ENCODE peak calls at places on chromosomes 1 and 21, in ten cellular contexts. Q is AG09309; V is SJSA1; Y is fibroblast of the aortic adventitia; X is bronchial epithelial cell; F is stimulated activated CD8-positive, alpha-beta memory T cell treated with anti-CD3 and anti-CD28 coated beads, Interleukin-15, amount 100 ng/mL, for 4 hours; I is AG04449; B is iris pigment epithelial cell; D is NCI-H2081; R is neural progenitor cell. U is an unnamed sample.

GRCh38 chr1:29893036-29893723 is 656.9 kb downstream of the PTPRU start:
- DNase-seq in Q (no peak), V (no peak), Y (no peak), X (no peak), F (no peak), I (no peak), B (no peak), D (no peak), R (no peak), U (no peak)

GRCh38 chr1:91123773-91124172 is 101.9 kb upstream of the ZNF644 start:
- DNase-seq in Q (no peak), V (no peak), Y (no peak), X (no peak), F (no peak), I (no peak), B (no peak), D (no peak), R (no peak), U (no peak)

GRCh38 chr1:115596080-115596795 is 45.5 kb upstream of the VANGL1 start:
- DNase-seq in Q (no peak), V (peak), Y (peak), X (peak), F (no peak), I (peak), B (peak), D (no peak), R (no peak), U (peak)

GRCh38 chr1:46413596-46413985 is 19.5 kb downstream of the FAAH start:
- DNase-seq in Q (no peak), V (no peak), Y (no peak), X (no peak), F (no peak), I (no peak), B (peak), D (no peak), R (peak), U (no peak)

GRCh38 chr1:206794294-206794908 is 22.1 kb upstream of the IL10 start:
- DNase-seq in Q (no peak), V (no peak), Y (no peak), X (no peak), F (no peak), I (no peak), B (no peak), D (no peak), R (no peak), U (no peak)

GRCh38 chr1:15158506-15159165 is 5.1 kb downstream of the TMEM51 start:
- DNase-seq in Q (no peak), V (no peak), Y (peak), X (peak), F (no peak), I (peak), B (peak), D (no peak), R (no peak), U (peak)

GRCh38 chr1:206658264-206658980 is 23.1 kb downstream of the DYRK3 start:
- DNase-seq in Q (no peak), V (peak), Y (no peak), X (no peak), F (no peak), I (no peak), B (no peak), D (no peak), R (peak), U (no peak)

GRCh38 chr1:156591432-156592157 is at the start of gene NAXE:
- DNase-seq in Q (no peak), V (peak), Y (peak), X (peak), F (peak), I (no peak), B (peak), D (peak), R (peak), U (no peak)

GRCh38 chr21:29849735-29850176 is 90.0 kb downstream of the GRIK1 start:
- DNase-seq in Q (peak), V (peak), Y (peak), X (peak), F (no peak), I (peak), B (peak), D (peak), R (peak), U (peak)

GRCh38 chr1:227654858-227655752 is 80.0 kb downstream of the JMJD4 start:
- DNase-seq in Q (no peak), V (peak), Y (no peak), X (no peak), F (no peak), I (no peak), B (no peak), D (no peak), R (no peak), U (no peak)

GRCh38 chr1:158434755-158435154 is 8.7 kb upstream of the OR10K2 start:
- DNase-seq in Q (no peak), V (no peak), Y (no peak), X (no peak), F (no peak), I (no peak), B (no peak), D (no peak), R (no peak), U (no peak)

GRCh38 chr21:32094792-32095191 is 184.1 kb downstream of the MIS18A start:
- DNase-seq in Q (no peak), V (no peak), Y (peak), X (no peak), F (no peak), I (no peak), B (no peak), D (no peak), R (no peak), U (no peak)

GRCh38 chr1:54158071-54158470 is 5.3 kb upstream of the CDCP2 start:
- DNase-seq in Q (no peak), V (no peak), Y (no peak), X (peak), F (no peak), I (no peak), B (no peak), D (no peak), R (no peak), U (no peak)

GRCh38 chr1:186292875-186293274 is 82.2 kb downstream of the TPR start:
- DNase-seq in Q (no peak), V (no peak), Y (no peak), X (no peak), F (no peak), I (no peak), B (no peak), D (no peak), R (no peak), U (no peak)